ENCODE peak calls at places on chromosomes 6 and 20, in nine cellular contexts. One of them, this sample, is unnamed.
A peak's percentile ranks its signal among the peaks of the same experiment; 100 is the strongest.

GRCh38 chr20:25308083-25308491 is 60.2 kb downstream of the PYGB start:
- DNase-seq in testis: no peak
- DNase-seq in kidney: peak; percentile 62
- DNase-seq in spleen: peak; percentile 62
- DNase-seq in substantia nigra: no peak
- DNase-seq in epithelial cell of prostate: no peak
- DNase-seq in brain microvascular endothelial cell: no peak
- DNase-seq in stomach: no peak
- DNase-seq in heart right ventricle: no peak
- DNase-seq in this sample: no peak

GRCh38 chr6:156269751-156270369 is 507.3 kb upstream of the ARID1B start:
- DNase-seq in spleen: no peak
- DNase-seq in stomach: no peak
- DNase-seq in epithelial cell of prostate: no peak
- DNase-seq in substantia nigra: no peak
- DNase-seq in brain microvascular endothelial cell: no peak
- DNase-seq in heart right ventricle: no peak
- DNase-seq in testis: no peak
- DNase-seq in kidney: no peak
- DNase-seq in this sample: no peak

GRCh38 chr6:118963003-118963402 is 28.0 kb upstream of the MCM9 start:
- DNase-seq in epithelial cell of prostate: no peak
- DNase-seq in testis: no peak
- DNase-seq in kidney: no peak
- DNase-seq in substantia nigra: no peak
- DNase-seq in stomach: no peak
- DNase-seq in spleen: no peak
- DNase-seq in brain microvascular endothelial cell: no peak
- DNase-seq in heart right ventricle: no peak
- DNase-seq in this sample: no peak

GRCh38 chr20:15446373-15446772 is 1109.0 kb upstream of the FLRT3 start:
- DNase-seq in substantia nigra: no peak
- DNase-seq in stomach: no peak
- DNase-seq in brain microvascular endothelial cell: no peak
- DNase-seq in testis: no peak
- DNase-seq in spleen: no peak
- DNase-seq in heart right ventricle: peak; percentile 11
- DNase-seq in epithelial cell of prostate: no peak
- DNase-seq in kidney: peak; percentile 86
- DNase-seq in this sample: no peak

GRCh38 chr6:77457720-77458349 is 5.5 kb downstream of the HTR1B start:
- DNase-seq in testis: peak; percentile 93
- DNase-seq in heart right ventricle: peak; percentile 39
- DNase-seq in kidney: no peak
- DNase-seq in stomach: peak; percentile 65
- DNase-seq in spleen: no peak
- DNase-seq in substantia nigra: no peak
- DNase-seq in epithelial cell of prostate: no peak
- DNase-seq in brain microvascular endothelial cell: peak; percentile 96
- DNase-seq in this sample: peak; percentile 95

GRCh38 chr6:52513896-52514295 is 63.0 kb downstream of the TRAM2 start:
- DNase-seq in substantia nigra: no peak
- DNase-seq in kidney: no peak
- DNase-seq in heart right ventricle: no peak
- DNase-seq in stomach: no peak
- DNase-seq in spleen: no peak
- DNase-seq in testis: no peak
- DNase-seq in epithelial cell of prostate: no peak
- DNase-seq in brain microvascular endothelial cell: no peak
- DNase-seq in this sample: no peak

GRCh38 chr20:62156592-62157386 is 13.2 kb downstream of the SS18L1 start:
- DNase-seq in spleen: peak; percentile 91
- DNase-seq in epithelial cell of prostate: no peak
- DNase-seq in testis: peak; percentile 68
- DNase-seq in brain microvascular endothelial cell: peak; percentile 42
- DNase-seq in heart right ventricle: peak; percentile 71
- DNase-seq in stomach: peak; percentile 60
- DNase-seq in kidney: peak; percentile 80
- DNase-seq in substantia nigra: no peak
- DNase-seq in this sample: peak; percentile 94

GRCh38 chr6:149990672-149991402 is 27.1 kb downstream of the ULBP1 start:
- DNase-seq in brain microvascular endothelial cell: no peak
- DNase-seq in spleen: no peak
- DNase-seq in kidney: no peak
- DNase-seq in epithelial cell of prostate: no peak
- DNase-seq in stomach: no peak
- DNase-seq in substantia nigra: no peak
- DNase-seq in heart right ventricle: no peak
- DNase-seq in testis: peak; percentile 33
- DNase-seq in this sample: peak; percentile 82

GRCh38 chr6:12582421-12583110 is 134.0 kb upstream of the PHACTR1 start:
- DNase-seq in testis: no peak
- DNase-seq in epithelial cell of prostate: no peak
- DNase-seq in spleen: no peak
- DNase-seq in stomach: no peak
- DNase-seq in heart right ventricle: no peak
- DNase-seq in kidney: no peak
- DNase-seq in brain microvascular endothelial cell: no peak
- DNase-seq in substantia nigra: no peak
- DNase-seq in this sample: no peak

GRCh38 chr6:32148722-32149576 is 2.8 kb downstream of the PRRT1 start:
- DNase-seq in kidney: peak; percentile 85
- DNase-seq in substantia nigra: no peak
- DNase-seq in heart right ventricle: peak; percentile 64
- DNase-seq in brain microvascular endothelial cell: peak; percentile 33
- DNase-seq in stomach: peak; percentile 86
- DNase-seq in spleen: peak; percentile 85
- DNase-seq in testis: peak; percentile 73
- DNase-seq in epithelial cell of prostate: no peak
- DNase-seq in this sample: peak; percentile 94

GRCh38 chr20:47620808-47621805 is 119.4 kb downstream of the NCOA3 start:
- DNase-seq in testis: no peak
- DNase-seq in spleen: no peak
- DNase-seq in heart right ventricle: no peak
- DNase-seq in brain microvascular endothelial cell: peak; percentile 42
- DNase-seq in stomach: no peak
- DNase-seq in epithelial cell of prostate: no peak
- DNase-seq in substantia nigra: no peak
- DNase-seq in kidney: no peak
- DNase-seq in this sample: no peak

GRCh38 chr20:5539656-5540055 is 210.5 kb upstream of the SHLD1 start:
- DNase-seq in testis: no peak
- DNase-seq in spleen: no peak
- DNase-seq in epithelial cell of prostate: no peak
- DNase-seq in kidney: no peak
- DNase-seq in heart right ventricle: no peak
- DNase-seq in brain microvascular endothelial cell: no peak
- DNase-seq in substantia nigra: no peak
- DNase-seq in stomach: no peak
- DNase-seq in this sample: no peak

GRCh38 chr20:23629017-23629541 is 8.7 kb downstream of the CST3 start:
- DNase-seq in heart right ventricle: no peak
- DNase-seq in brain microvascular endothelial cell: peak; percentile 73
- DNase-seq in epithelial cell of prostate: peak; percentile 84
- DNase-seq in spleen: no peak
- DNase-seq in kidney: no peak
- DNase-seq in substantia nigra: no peak
- DNase-seq in stomach: peak; percentile 70
- DNase-seq in testis: no peak
- DNase-seq in this sample: peak; percentile 76

GRCh38 chr6:21611485-21611884 is 17.9 kb downstream of the SOX4 start:
- DNase-seq in heart right ventricle: no peak
- DNase-seq in epithelial cell of prostate: no peak
- DNase-seq in brain microvascular endothelial cell: no peak
- DNase-seq in stomach: no peak
- DNase-seq in testis: peak; percentile 25
- DNase-seq in spleen: no peak
- DNase-seq in kidney: no peak
- DNase-seq in substantia nigra: no peak
- DNase-seq in this sample: no peak

GRCh38 chr20:1119128-1119505 is 715 bp downstream of the PSMF1 start:
- DNase-seq in brain microvascular endothelial cell: no peak
- DNase-seq in testis: no peak
- DNase-seq in kidney: no peak
- DNase-seq in spleen: no peak
- DNase-seq in substantia nigra: no peak
- DNase-seq in heart right ventricle: no peak
- DNase-seq in epithelial cell of prostate: no peak
- DNase-seq in stomach: no peak
- DNase-seq in this sample: no peak
- H3K27ac ChIP-seq in brain microvascular endothelial cell: peak overlapping the region; percentile 74
- H3K27ac ChIP-seq in testis: no peak overlapping the region
- H3K27ac ChIP-seq in kidney: peak overlapping the region; percentile 59
- H3K27ac ChIP-seq in spleen: peak overlapping the region; percentile 90
- H3K27ac ChIP-seq in substantia nigra: peak overlapping the region; percentile 82
- H3K27ac ChIP-seq in heart right ventricle: peak overlapping the region; percentile 91
- H3K27ac ChIP-seq in epithelial cell of prostate: peak overlapping the region; percentile 78
- H3K27ac ChIP-seq in stomach: peak overlapping the region; percentile 76
- H3K27ac ChIP-seq in this sample: no peak overlapping the region

DNA sequence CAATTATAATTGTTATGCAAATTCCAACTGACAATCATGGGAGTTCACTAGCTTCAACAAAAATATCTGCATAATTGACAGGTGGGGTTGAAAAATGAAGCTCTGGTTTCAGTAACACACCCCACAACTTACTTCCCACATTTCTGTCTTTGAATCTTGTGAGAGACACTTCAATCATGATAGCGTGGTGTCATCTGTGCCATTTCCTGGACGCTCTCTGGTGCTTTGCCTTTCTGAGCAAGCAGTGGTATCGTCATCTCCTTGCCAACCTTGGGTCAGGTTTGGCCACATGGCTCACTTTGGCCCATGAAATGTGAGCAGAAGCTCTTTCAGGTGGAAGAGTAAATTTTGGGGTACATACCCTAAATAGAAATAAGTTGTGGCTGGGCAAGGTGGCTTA is 10.2 kb downstream of the BMP7 start:
- DNase-seq in stomach: no peak
- DNase-seq in substantia nigra: no peak
- DNase-seq in testis: no peak
- DNase-seq in brain microvascular endothelial cell: no peak
- DNase-seq in heart right ventricle: no peak
- DNase-seq in kidney: no peak
- DNase-seq in epithelial cell of prostate: no peak
- DNase-seq in spleen: no peak
- DNase-seq in this sample: no peak
- H3K27ac ChIP-seq in stomach: no peak overlapping the region
- H3K27ac ChIP-seq in substantia nigra: no peak overlapping the region
- H3K27ac ChIP-seq in testis: no peak overlapping the region
- H3K27ac ChIP-seq in brain microvascular endothelial cell: no peak overlapping the region
- H3K27ac ChIP-seq in heart right ventricle: no peak overlapping the region
- H3K27ac ChIP-seq in kidney: no peak overlapping the region
- H3K27ac ChIP-seq in epithelial cell of prostate: no peak overlapping the region
- H3K27ac ChIP-seq in spleen: no peak overlapping the region
- H3K27ac ChIP-seq in this sample: no peak overlapping the region

DNA sequence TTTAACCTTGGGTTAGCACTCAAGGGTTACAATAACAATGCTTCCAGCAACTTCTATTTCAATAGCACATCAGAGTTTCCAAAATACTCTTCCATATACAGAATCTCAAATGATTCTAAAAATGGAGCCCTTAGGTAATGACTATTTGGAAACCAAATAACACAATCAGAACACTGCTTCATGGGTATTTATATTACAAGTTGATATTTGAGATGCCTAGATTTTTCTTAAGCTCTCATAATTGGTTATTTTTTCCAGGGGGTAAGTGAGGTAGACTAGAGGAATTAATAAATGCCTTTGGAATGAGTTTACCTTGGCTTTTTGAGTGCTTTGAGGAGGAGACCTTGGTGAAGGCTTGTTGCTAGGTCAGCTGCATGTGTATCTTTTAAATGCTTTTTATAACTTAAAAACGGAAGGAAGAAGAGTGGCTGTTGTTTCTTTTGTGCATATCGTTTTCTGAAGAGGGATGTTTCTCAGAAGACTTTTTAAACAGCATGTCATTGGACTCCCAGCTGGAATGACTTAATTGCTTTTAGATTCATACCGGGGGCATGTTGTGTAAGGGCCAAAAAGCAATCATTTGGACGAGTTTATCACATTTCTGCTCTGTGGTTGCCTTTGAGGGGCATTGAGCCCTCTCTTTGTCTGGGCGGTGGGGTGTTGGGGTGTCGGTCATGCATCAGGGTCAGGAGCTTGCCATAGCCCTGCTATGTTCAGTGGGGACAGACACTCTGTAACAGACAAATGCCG is 186.0 kb downstream of the DTNBP1 start:
- DNase-seq in stomach: no peak
- DNase-seq in heart right ventricle: no peak
- DNase-seq in substantia nigra: no peak
- DNase-seq in epithelial cell of prostate: no peak
- DNase-seq in testis: no peak
- DNase-seq in brain microvascular endothelial cell: no peak
- DNase-seq in kidney: no peak
- DNase-seq in spleen: no peak
- DNase-seq in this sample: peak; percentile 32
- H3K27ac ChIP-seq in stomach: no peak overlapping the region
- H3K27ac ChIP-seq in heart right ventricle: peak overlapping the region; percentile 80
- H3K27ac ChIP-seq in substantia nigra: no peak overlapping the region
- H3K27ac ChIP-seq in epithelial cell of prostate: no peak overlapping the region
- H3K27ac ChIP-seq in testis: no peak overlapping the region
- H3K27ac ChIP-seq in brain microvascular endothelial cell: no peak overlapping the region
- H3K27ac ChIP-seq in kidney: no peak overlapping the region
- H3K27ac ChIP-seq in spleen: peak overlapping the region; percentile 72
- H3K27ac ChIP-seq in this sample: no peak overlapping the region

GRCh38 chr6:154737424-154737823 is 4.2 kb downstream of the SCAF8 start:
- DNase-seq in heart right ventricle: no peak
- DNase-seq in stomach: no peak
- DNase-seq in spleen: no peak
- DNase-seq in brain microvascular endothelial cell: no peak
- DNase-seq in kidney: no peak
- DNase-seq in epithelial cell of prostate: no peak
- DNase-seq in testis: no peak
- DNase-seq in substantia nigra: no peak
- DNase-seq in this sample: peak; percentile 49
- H3K27ac ChIP-seq in heart right ventricle: no peak overlapping the region
- H3K27ac ChIP-seq in stomach: no peak overlapping the region
- H3K27ac ChIP-seq in spleen: peak overlapping the region; percentile 56
- H3K27ac ChIP-seq in brain microvascular endothelial cell: no peak overlapping the region
- H3K27ac ChIP-seq in kidney: no peak overlapping the region
- H3K27ac ChIP-seq in epithelial cell of prostate: no peak overlapping the region
- H3K27ac ChIP-seq in testis: no peak overlapping the region
- H3K27ac ChIP-seq in substantia nigra: no peak overlapping the region
- H3K27ac ChIP-seq in this sample: no peak overlapping the region

GRCh38 chr6:69878795-69879194 is 12.4 kb downstream of the COL19A1 start:
- DNase-seq in kidney: no peak
- DNase-seq in epithelial cell of prostate: no peak
- DNase-seq in spleen: no peak
- DNase-seq in testis: no peak
- DNase-seq in substantia nigra: no peak
- DNase-seq in heart right ventricle: no peak
- DNase-seq in stomach: no peak
- DNase-seq in brain microvascular endothelial cell: no peak
- DNase-seq in this sample: no peak
- H3K27ac ChIP-seq in kidney: no peak overlapping the region
- H3K27ac ChIP-seq in epithelial cell of prostate: no peak overlapping the region
- H3K27ac ChIP-seq in spleen: no peak overlapping the region
- H3K27ac ChIP-seq in testis: no peak overlapping the region
- H3K27ac ChIP-seq in substantia nigra: no peak overlapping the region
- H3K27ac ChIP-seq in heart right ventricle: no peak overlapping the region
- H3K27ac ChIP-seq in stomach: no peak overlapping the region
- H3K27ac ChIP-seq in brain microvascular endothelial cell: no peak overlapping the region
- H3K27ac ChIP-seq in this sample: no peak overlapping the region

DNA sequence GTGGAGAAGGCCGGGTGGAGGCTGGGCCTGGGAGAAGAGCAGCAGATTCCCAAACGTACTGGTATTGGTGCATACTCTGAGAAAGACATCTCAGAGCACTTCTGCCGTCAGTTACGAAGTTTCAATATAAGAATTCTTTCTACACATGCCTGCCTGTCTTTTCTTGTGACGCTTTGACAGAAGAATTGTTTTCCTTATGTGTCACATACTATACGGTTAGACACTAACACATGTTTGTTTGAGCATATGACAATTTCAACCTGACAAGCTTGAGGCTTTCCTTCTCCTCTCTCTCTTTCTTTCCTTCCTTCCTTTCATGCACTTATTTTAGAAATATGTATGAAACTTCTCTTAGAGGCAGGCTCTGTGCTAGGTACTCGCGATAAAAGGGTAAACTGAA is 360.0 kb downstream of the QKI start:
- DNase-seq in epithelial cell of prostate: no peak
- DNase-seq in testis: no peak
- DNase-seq in stomach: no peak
- DNase-seq in brain microvascular endothelial cell: no peak
- DNase-seq in spleen: no peak
- DNase-seq in kidney: no peak
- DNase-seq in heart right ventricle: no peak
- DNase-seq in substantia nigra: no peak
- DNase-seq in this sample: no peak
- H3K27ac ChIP-seq in epithelial cell of prostate: no peak overlapping the region
- H3K27ac ChIP-seq in testis: no peak overlapping the region
- H3K27ac ChIP-seq in stomach: no peak overlapping the region
- H3K27ac ChIP-seq in brain microvascular endothelial cell: no peak overlapping the region
- H3K27ac ChIP-seq in spleen: no peak overlapping the region
- H3K27ac ChIP-seq in kidney: no peak overlapping the region
- H3K27ac ChIP-seq in heart right ventricle: no peak overlapping the region
- H3K27ac ChIP-seq in substantia nigra: no peak overlapping the region
- H3K27ac ChIP-seq in this sample: no peak overlapping the region

This sample was measured in endodermal cell.